ENCODE peak calls at places on chromosomes 3 and 15, in seven cellular contexts. N, M, P, R, G, B and H are unnamed samples.

GRCh38 chr3:179837374-179837773 is 184.5 kb downstream of the USP13 start:
- DNase-seq in G (no peak), B (no peak), N (no peak), P (no peak), M (no peak), R (peak), H (no peak)

GRCh38 chr3:130429069-130430023 is 83.9 kb downstream of the COL6A5 start:
- DNase-seq in R (no peak), G (no peak), P (no peak), M (no peak), B (no peak), N (no peak), H (no peak)

GRCh38 chr3:149850787-149851582 is 38.0 kb downstream of the RNF13 start:
- DNase-seq in R (no peak), N (no peak), G (no peak), B (no peak), P (no peak), M (no peak), H (no peak)

GRCh38 chr15:31463521-31464102 is 137.0 kb downstream of the KLF13 start:
- DNase-seq in R (no peak), P (no peak), G (no peak), M (no peak), B (no peak), N (no peak), H (no peak)

GRCh38 chr3:57949779-57950618 is 58.2 kb upstream of the FLNB start:
- DNase-seq in P (no peak), N (no peak), B (no peak), G (no peak), R (no peak), M (no peak), H (no peak)

GRCh38 chr3:139534444-139534812 is 5.1 kb downstream of the RBP1 start:
- DNase-seq in R (peak), P (no peak), M (no peak), N (no peak), B (peak), G (no peak), H (peak)

GRCh38 chr15:82317091-82317489 is 32.2 kb downstream of the GOLGA6L10 start:
- DNase-seq in N (no peak), P (no peak), R (no peak), B (no peak), G (no peak), M (no peak), H (no peak)

GRCh38 chr3:126105691-126106187 is 21.8 kb upstream of the SLC41A3 start:
- DNase-seq in P (no peak), M (peak), N (no peak), R (no peak), B (no peak), G (no peak), H (no peak)

GRCh38 chr3:45746182-45746973 is 50.0 kb downstream of the SLC6A20 start:
- DNase-seq in R (no peak), G (no peak), N (no peak), P (no peak), B (no peak), M (no peak), H (no peak)

GRCh38 chr3:39088889-39089288 is 18.5 kb downstream of the GORASP1 start:
- DNase-seq in R (no peak), N (no peak), G (no peak), M (no peak), P (no peak), B (no peak), H (no peak)

GRCh38 chr3:59451041-59451763 is 401.4 kb upstream of the CFAP20DC start:
- DNase-seq in N (peak), M (peak), G (no peak), B (no peak), R (no peak), P (peak), H (no peak)

GRCh38 chr3:112813723-112814171 is 32.9 kb downstream of the CD200R1L start:
- DNase-seq in R (no peak), N (no peak), P (no peak), B (no peak), M (no peak), G (peak), H (no peak)

GRCh38 chr3:126124896-126125295 is 41.0 kb upstream of the SLC41A3 start:
- DNase-seq in M (no peak), N (no peak), R (no peak), P (no peak), G (no peak), B (peak), H (no peak)

GRCh38 chr15:48222627-48223026 is 16.5 kb downstream of the SLC12A1 start:
- DNase-seq in M (no peak), B (no peak), N (no peak), G (no peak), P (no peak), R (no peak), H (no peak)

GRCh38 chr3:36714343-36714742 is 50.0 kb downstream of the DCLK3 start:
- DNase-seq in R (peak), P (no peak), B (no peak), M (no peak), N (no peak), G (no peak), H (no peak)

GRCh38 chr3:11238057-11238456 is 34.1 kb upstream of the ATG7 start:
- DNase-seq in G (no peak), M (no peak), P (no peak), B (no peak), N (no peak), R (peak), H (no peak)

GRCh38 chr15:81843226-81843625 is 202.6 kb downstream of the MEX3B start:
- DNase-seq in N (no peak), B (no peak), R (no peak), P (no peak), G (peak), M (no peak), H (no peak)

GRCh38 chr15:80567721-80568157 is 127.4 kb upstream of the ABHD17C start:
- DNase-seq in G (peak), M (no peak), B (peak), N (no peak), R (peak), P (no peak), H (no peak)

GRCh38 chr3:9399746-9400145 is 2.3 kb downstream of the SETD5 start:
- DNase-seq in P (no peak), R (peak), M (no peak), N (no peak), B (peak), G (peak), H (no peak)

GRCh38 chr3:24640330-24640877 is 145.8 kb upstream of the THRB start:
- DNase-seq in G (peak), M (no peak), B (no peak), P (no peak), R (peak), N (no peak), H (no peak)

GRCh38 chr15:72758195-72758594 is 25.4 kb downstream of the ADPGK start:
- DNase-seq in R (peak), P (no peak), N (no peak), G (no peak), B (no peak), M (no peak), H (no peak)

GRCh38 chr3:33042668-33043067 is 54.3 kb downstream of the GLB1 start:
- DNase-seq in M (no peak), B (no peak), G (no peak), P (no peak), N (no peak), R (no peak), H (no peak)

GRCh38 chr3:43072361-43072760 is 33.5 kb downstream of the POMGNT2 start:
- DNase-seq in G (no peak), P (no peak), N (no peak), M (no peak), R (no peak), B (no peak), H (no peak)

GRCh38 chr3:79125313-79125984 is 642.3 kb downstream of the ROBO1 start:
- DNase-seq in N (no peak), G (no peak), P (no peak), M (no peak), B (no peak), R (no peak), H (no peak)